ENCODE peak calls at places on chromosomes 7 and 10, in eight cellular contexts. G, F, Z, M, L, U, N and S are unnamed samples.

GRCh38 chr10:49080071-49080470 is 35.3 kb downstream of the VSTM4 start:
- DNase-seq in G (no peak), F (peak), Z (no peak), M (no peak), L (no peak), U (no peak), N (peak), S (no peak)

GRCh38 chr7:14507617-14508016 is 394.9 kb downstream of the DGKB start:
- DNase-seq in G (peak), F (no peak), Z (no peak), M (no peak), L (no peak), U (no peak), N (no peak), S (no peak)

GRCh38 chr7:133364959-133365680 is 112.2 kb downstream of the EXOC4 start:
- DNase-seq in G (no peak), F (no peak), Z (no peak), M (no peak), L (no peak), U (no peak), N (no peak), S (no peak)

GRCh38 chr7:4724648-4725013 is 42.5 kb downstream of the FOXK1 start:
- DNase-seq in G (peak), F (peak), Z (no peak), M (no peak), L (no peak), U (no peak), N (no peak), S (no peak)

GRCh38 chr7:102927303-102927933 is 14.6 kb downstream of the LRRC17 start:
- DNase-seq in G (peak), F (no peak), Z (no peak), M (no peak), L (no peak), U (no peak), N (no peak), S (no peak)

GRCh38 chr7:111107989-111108388 is 17.1 kb downstream of the LRRN3 start:
- DNase-seq in G (no peak), F (no peak), Z (no peak), M (no peak), L (no peak), U (no peak), N (no peak), S (no peak)

GRCh38 chr10:89203237-89203636 is 3.9 kb downstream of the CH25H start:
- DNase-seq in G (no peak), F (no peak), Z (no peak), M (no peak), L (no peak), U (no peak), N (no peak), S (no peak)

GRCh38 chr7:132511387-132511786 is 64.9 kb downstream of the PLXNA4 start:
- DNase-seq in G (no peak), F (peak), Z (no peak), M (no peak), L (no peak), U (no peak), N (no peak), S (no peak)

GRCh38 chr7:1639578-1640175 is 30.4 kb upstream of the ELFN1 start:
- DNase-seq in G (no peak), F (no peak), Z (no peak), M (no peak), L (no peak), U (no peak), N (no peak), S (no peak)

GRCh38 chr7:98568891-98569290 is 48.2 kb upstream of the NPTX2 start:
- DNase-seq in G (no peak), F (no peak), Z (no peak), M (peak), L (no peak), U (no peak), N (no peak), S (no peak)

GRCh38 chr7:40220421-40220911 is 85.7 kb downstream of the SUGCT start:
- DNase-seq in G (peak), F (no peak), Z (peak), M (no peak), L (no peak), U (no peak), N (no peak), S (no peak)

GRCh38 chr7:98329100-98329871 is 47.8 kb downstream of the BRI3 start:
- DNase-seq in G (no peak), F (no peak), Z (no peak), M (no peak), L (no peak), U (no peak), N (peak), S (no peak)

GRCh38 chr10:19930936-19931859 is 115.0 kb downstream of the PLXDC2 start:
- DNase-seq in G (peak), F (no peak), Z (no peak), M (no peak), L (no peak), U (no peak), N (peak), S (no peak)

GRCh38 chr10:102335184-102335583 is 60.3 kb upstream of the NFKB2 start:
- DNase-seq in G (no peak), F (no peak), Z (no peak), M (no peak), L (no peak), U (no peak), N (no peak), S (no peak)

GRCh38 chr7:2641406-2642393 is 9.9 kb downstream of the TTYH3 start:
- DNase-seq in G (peak), F (no peak), Z (no peak), M (peak), L (peak), U (peak), N (peak), S (no peak)

GRCh38 chr7:155360495-155361362 is 63.1 kb downstream of the INSIG1 start:
- DNase-seq in G (no peak), F (peak), Z (no peak), M (no peak), L (no peak), U (no peak), N (no peak), S (no peak)

GRCh38 chr10:132519382-132520146 is 18.0 kb upstream of the INPP5A start:
- DNase-seq in G (no peak), F (no peak), Z (no peak), M (no peak), L (no peak), U (no peak), N (no peak), S (no peak)

GRCh38 chr7:150388709-150389531 is 9.8 kb downstream of the ZNF775 start:
- DNase-seq in G (no peak), F (no peak), Z (no peak), M (peak), L (no peak), U (peak), N (peak), S (no peak)

GRCh38 chr10:89555688-89556445 is 20.5 kb upstream of the SLC16A12 start:
- DNase-seq in G (peak), F (no peak), Z (no peak), M (no peak), L (no peak), U (no peak), N (peak), S (no peak)

GRCh38 chr7:26618458-26618857 is 245.9 kb downstream of the SKAP2 start:
- DNase-seq in G (no peak), F (no peak), Z (no peak), M (no peak), L (no peak), U (no peak), N (no peak), S (no peak)

GRCh38 chr10:70561051-70561450 is 41.5 kb downstream of the PRF1 start:
- DNase-seq in G (no peak), F (no peak), Z (no peak), M (peak), L (no peak), U (no peak), N (no peak), S (no peak)

GRCh38 chr7:13107291-13107690 is 419.9 kb downstream of the ARL4A start:
- DNase-seq in G (peak), F (no peak), Z (no peak), M (no peak), L (no peak), U (no peak), N (no peak), S (no peak)

GRCh38 chr10:11894381-11895107 is 71.4 kb downstream of the PROSER2 start:
- DNase-seq in G (no peak), F (no peak), Z (no peak), M (no peak), L (no peak), U (no peak), N (no peak), S (no peak)

GRCh38 chr7:21941570-21942224 is 4.0 kb downstream of the CDCA7L start:
- DNase-seq in G (peak), F (no peak), Z (peak), M (no peak), L (no peak), U (no peak), N (peak), S (no peak)

DNA sequence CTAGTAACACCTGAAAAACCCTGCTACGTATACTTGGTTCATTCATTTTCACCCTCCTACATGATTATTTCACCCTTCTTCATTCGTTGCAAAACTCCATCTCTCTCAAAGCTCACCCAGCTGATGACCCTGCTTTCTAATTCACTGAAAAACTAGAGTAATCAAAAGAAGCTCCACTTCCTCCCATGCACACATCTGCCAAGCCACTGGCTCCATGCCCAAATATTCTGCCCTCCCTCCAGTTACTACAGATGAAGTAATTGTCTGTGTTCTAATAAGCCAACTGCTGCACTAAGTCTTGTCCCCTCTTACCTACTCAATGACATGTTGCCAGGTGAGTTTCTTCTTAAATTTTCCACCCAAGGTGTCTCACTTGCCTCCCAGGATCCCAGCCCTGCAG is 96.9 kb upstream of the CCDC71L start:
- DNase-seq in G (no peak), F (peak), Z (no peak), M (no peak), L (no peak), U (no peak), N (no peak), S (no peak)
- H3K27ac ChIP-seq in G (no peak), F (no peak), Z (no peak), M (no peak), L (no peak), U (no peak), N (no peak), S (no peak)

DNA sequence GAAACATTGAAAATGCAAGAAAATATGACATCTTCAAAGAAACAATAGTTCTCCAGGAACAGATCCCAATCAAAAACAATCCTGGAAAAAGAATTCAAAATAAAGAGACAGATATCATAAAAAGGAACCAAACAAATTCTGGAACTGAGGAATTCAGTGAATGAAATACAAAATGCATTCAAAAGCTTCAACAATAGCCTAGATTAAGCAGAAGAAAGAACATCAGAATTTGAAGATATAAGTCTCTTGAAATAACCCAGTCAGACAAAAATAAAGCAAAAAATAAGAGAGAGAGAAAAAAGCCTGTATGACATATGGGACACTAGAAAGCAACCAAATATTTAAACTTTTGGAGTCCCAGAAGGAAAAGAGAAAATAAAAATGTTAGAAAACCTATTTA is 60.3 kb downstream of the MINPP1 start:
- DNase-seq in G (no peak), F (no peak), Z (no peak), M (no peak), L (no peak), U (no peak), N (no peak), S (no peak)
- H3K4me3 ChIP-seq in G (no peak), F (no peak), Z (no peak), M (no peak), L (no peak), U (no peak), N (no peak), S (no peak)

GRCh38 chr10:97000487-97001182 is 168.5 kb downstream of the LCOR start:
- DNase-seq in G (no peak), F (no peak), Z (no peak), M (no peak), L (no peak), U (no peak), N (peak), S (no peak)

GRCh38 chr10:97002670-97003069 is 170.6 kb downstream of the LCOR start:
- DNase-seq in G (no peak), F (no peak), Z (no peak), M (no peak), L (no peak), U (no peak), N (no peak), S (no peak)

GRCh38 chr10:97003151-97003803 is 171.2 kb downstream of the LCOR start:
- DNase-seq in G (no peak), F (no peak), Z (no peak), M (no peak), L (no peak), U (no peak), N (no peak), S (no peak)

GRCh38 chr10:96999987-97000386 is 167.9 kb downstream of the LCOR start:
- DNase-seq in G (no peak), F (no peak), Z (no peak), M (no peak), L (no peak), U (no peak), N (no peak), S (no peak)

GRCh38 chr10:97001183-97001991 is 169.3 kb downstream of the LCOR start:
- DNase-seq in G (no peak), F (no peak), Z (no peak), M (no peak), L (no peak), U (no peak), N (no peak), S (no peak)
- H3K27ac ChIP-seq in G (no peak), F (no peak), Z (no peak), M (no peak), L (no peak), U (no peak), N (no peak), S (no peak)

DNA sequence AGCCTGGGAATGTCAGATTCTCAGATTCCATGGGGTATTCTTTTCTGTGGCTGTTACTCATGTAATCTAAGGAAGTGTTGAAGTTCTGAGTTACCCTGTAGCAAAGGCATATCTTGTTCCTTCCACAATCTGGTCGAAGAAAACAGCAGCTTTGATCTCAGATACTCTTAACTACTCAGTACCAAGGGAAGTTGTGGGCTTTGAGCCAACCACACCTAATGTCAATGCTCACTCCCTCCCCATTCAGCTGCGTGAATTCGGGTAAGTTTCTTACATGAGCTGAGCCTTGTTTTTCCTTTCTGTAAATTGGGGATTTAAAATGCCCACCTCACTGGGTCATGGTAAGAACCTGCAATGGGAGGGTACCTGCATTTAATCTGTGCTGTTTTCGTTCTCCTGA is 52.5 kb downstream of the PTPRN2 start:
- DNase-seq in G (no peak), F (no peak), Z (no peak), M (no peak), L (no peak), U (no peak), N (no peak), S (no peak)
- H3K4me3 ChIP-seq in G (no peak), F (no peak), Z (no peak), M (no peak), L (no peak), U (no peak), N (no peak), S (no peak)

GRCh38 chr10:75129537-75129936 is 18.1 kb downstream of the SAMD8 start:
- DNase-seq in G (no peak), F (no peak), Z (no peak), M (no peak), L (no peak), U (no peak), N (no peak), S (no peak)

GRCh38 chr10:75123088-75123682 is 11.7 kb downstream of the SAMD8 start:
- DNase-seq in G (no peak), F (no peak), Z (no peak), M (no peak), L (no peak), U (no peak), N (no peak), S (no peak)

GRCh38 chr10:75126277-75126676 is 14.8 kb downstream of the SAMD8 start:
- DNase-seq in G (no peak), F (no peak), Z (no peak), M (no peak), L (no peak), U (no peak), N (no peak), S (no peak)

GRCh38 chr10:75122505-75122904 is 11.0 kb downstream of the SAMD8 start:
- DNase-seq in G (no peak), F (no peak), Z (no peak), M (no peak), L (no peak), U (no peak), N (no peak), S (no peak)

DNA sequence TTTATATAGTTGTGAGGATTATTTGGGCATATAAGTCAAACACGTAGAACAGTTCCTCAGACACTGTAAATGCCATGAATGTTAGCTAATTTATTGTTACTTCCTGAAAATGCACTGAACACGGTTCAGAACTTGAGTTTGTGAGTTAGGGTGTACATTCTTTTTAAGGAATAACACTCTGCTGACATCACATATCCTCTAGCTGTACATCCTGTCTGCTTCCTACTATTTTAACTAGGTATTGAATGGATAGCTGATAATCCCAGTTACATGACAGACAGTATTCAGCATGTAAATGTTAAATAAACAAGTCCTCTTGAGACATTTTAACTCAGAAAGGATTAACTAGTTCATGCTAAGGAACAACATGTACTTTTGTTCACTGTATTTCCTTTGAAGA is 16.0 kb downstream of the SAMD8 start:
- DNase-seq in G (no peak), F (no peak), Z (no peak), M (no peak), L (no peak), U (no peak), N (no peak), S (no peak)
- H3K27ac ChIP-seq in G (no peak), F (no peak), Z (no peak), M (no peak), L (no peak), U (no peak), N (peak), S (no peak)

DNA sequence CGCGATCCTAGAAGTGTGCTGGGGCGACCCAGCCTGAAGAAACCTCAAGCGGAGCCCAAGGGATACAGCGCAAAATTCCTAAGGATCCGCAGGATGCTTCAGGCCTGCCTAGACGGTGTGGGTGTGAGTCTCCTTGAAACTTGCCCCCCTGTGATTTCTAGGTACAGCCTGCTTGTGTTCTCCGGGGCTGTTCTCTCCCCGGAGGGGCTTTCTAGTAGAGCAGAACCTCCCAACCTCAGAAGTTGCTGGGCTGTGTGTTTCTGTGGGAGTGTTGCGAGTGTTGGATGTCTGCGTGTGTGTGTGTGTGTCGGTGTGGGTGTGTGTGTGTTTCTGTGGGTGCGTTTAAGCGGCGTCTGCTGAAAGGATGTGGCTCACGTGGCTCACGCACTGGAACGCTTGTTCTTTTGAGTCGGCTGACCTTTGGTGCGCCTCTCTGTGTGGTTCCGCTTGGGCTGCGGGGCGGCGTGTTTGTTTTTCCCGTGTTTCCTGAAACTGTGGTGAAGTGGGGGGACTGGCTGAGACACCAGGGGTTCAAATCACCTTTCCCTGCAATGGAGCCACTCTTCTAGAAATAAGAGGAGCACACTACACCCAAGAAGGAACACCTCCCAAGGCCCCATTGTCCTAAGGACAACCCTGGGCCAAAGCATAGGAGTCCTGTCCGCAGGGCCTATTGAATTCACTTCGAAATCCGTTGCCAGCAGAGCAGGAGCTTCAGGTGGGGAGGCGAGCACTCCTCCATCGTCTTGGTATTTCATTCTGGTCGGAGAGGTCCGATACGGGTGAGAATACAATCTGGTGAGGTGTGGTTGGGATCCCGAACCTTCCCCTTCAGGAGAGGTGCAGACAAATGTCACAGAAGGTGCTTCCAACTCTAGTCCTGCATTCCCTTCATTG is 25.1 kb upstream of the ZNF273 start:
- DNase-seq in G (no peak), F (no peak), Z (no peak), M (no peak), L (no peak), U (no peak), N (no peak), S (no peak)
- H3K4me3 ChIP-seq in G (no peak), F (no peak), Z (no peak), M (peak), L (peak), U (peak), N (no peak), S (peak)

GRCh38 chr10:26544932-26545331 is 106.8 kb downstream of the APBB1IP start:
- DNase-seq in G (no peak), F (no peak), Z (no peak), M (no peak), L (no peak), U (no peak), N (no peak), S (no peak)
- H3K27ac ChIP-seq in G (no peak), F (no peak), Z (no peak), M (no peak), L (no peak), U (no peak), N (no peak), S (no peak)

GRCh38 chr10:129960493-129961273 is 3.4 kb downstream of the EBF3 start:
- DNase-seq in G (no peak), F (no peak), Z (no peak), M (no peak), L (no peak), U (peak), N (no peak), S (no peak)

GRCh38 chr10:129963076-129963830 is 821 bp downstream of the EBF3 start:
- DNase-seq in G (no peak), F (no peak), Z (no peak), M (no peak), L (peak), U (peak), N (peak), S (no peak)

GRCh38 chr10:129961274-129961839 is 2.7 kb downstream of the EBF3 start:
- DNase-seq in G (no peak), F (no peak), Z (no peak), M (no peak), L (no peak), U (no peak), N (no peak), S (no peak)

GRCh38 chr10:129962558-129963075 is 1.5 kb downstream of the EBF3 start:
- DNase-seq in G (no peak), F (no peak), Z (no peak), M (no peak), L (no peak), U (peak), N (no peak), S (no peak)

DNA sequence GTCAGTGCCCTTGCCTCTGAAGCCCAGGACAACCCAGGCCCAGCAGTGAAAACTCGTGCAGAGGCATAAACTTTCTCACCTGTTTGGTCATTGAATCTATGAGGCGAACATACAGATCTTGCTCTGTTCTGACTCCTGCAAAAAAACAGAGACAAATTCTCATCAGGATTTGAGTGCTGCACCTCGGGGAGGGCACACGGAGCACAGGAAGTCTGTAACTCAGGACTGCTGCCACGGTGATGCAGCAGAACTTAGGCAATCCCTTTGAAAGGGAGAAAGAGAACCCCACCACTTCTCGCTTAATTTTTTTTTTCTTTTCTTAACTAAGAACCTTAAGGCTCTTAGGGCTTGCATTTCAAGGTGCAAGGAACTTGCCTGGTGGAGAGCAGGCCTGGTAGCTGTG is 2.0 kb downstream of the EBF3 start:
- DNase-seq in G (no peak), F (no peak), Z (no peak), M (no peak), L (peak), U (peak), N (no peak), S (no peak)
- H3K4me3 ChIP-seq in G (no peak), F (no peak), Z (no peak), M (no peak), L (no peak), U (no peak), N (no peak), S (no peak)